ENCODE peak calls at places on chromosomes 16 and 17, in nine cellular contexts. B is esophagus squamous epithelium, Z is thyroid gland, C is NB4, X is A549, H is Peyer's patch, U is adrenal gland, S is gastrocnemius medialis, P is tibial nerve. W is an unnamed sample.

GRCh38 chr17:59304811-59305210 is 26.6 kb upstream of the YPEL2 start:
- DNase-seq in B (no peak), Z (no peak), C (no peak), X (no peak), H (no peak), U (no peak), S (no peak), P (no peak), W (no peak)

GRCh38 chr16:3908951-3909437 is 28.5 kb upstream of the CREBBP start:
- DNase-seq in B (no peak), Z (no peak), C (peak; percentile 12), X (no peak), H (no peak), U (peak; percentile 27), S (no peak), P (no peak), W (no peak)

GRCh38 chr16:15765880-15766279 is 90.9 kb downstream of the MYH11 start:
- DNase-seq in B (no peak), Z (peak; percentile 53), C (peak; percentile 84), X (peak; percentile 69), H (peak; percentile 52), U (peak; percentile 29), S (peak; percentile 46), P (peak; percentile 27), W (peak; percentile 41)

GRCh38 chr17:17823433-17824118 is 13.2 kb downstream of the SREBF1 start:
- DNase-seq in B (peak; percentile 53), Z (peak; percentile 88), C (peak; percentile 92), X (peak; percentile 98), H (peak; percentile 92), U (peak; percentile 89), S (peak; percentile 93), P (peak; percentile 77), W (peak; percentile 100)

GRCh38 chr16:53768593-53768992 is 64.6 kb downstream of the FTO start:
- DNase-seq in B (no peak), Z (peak; percentile 51), C (peak; percentile 48), X (peak; percentile 39), H (no peak), U (no peak), S (no peak), P (no peak), W (no peak)

GRCh38 chr16:54407596-54407995 is 121.0 kb upstream of the IRX3 start:
- DNase-seq in B (no peak), Z (no peak), C (no peak), X (no peak), H (no peak), U (no peak), S (no peak), P (no peak), W (no peak)

GRCh38 chr16:7615565-7615964 is 282.9 kb downstream of the RBFOX1 start:
- DNase-seq in B (no peak), Z (no peak), C (peak; percentile 11), X (no peak), H (no peak), U (no peak), S (peak; percentile 25), P (no peak), W (no peak)

GRCh38 chr17:77449908-77450741 is 309.4 kb downstream of the SEC14L1 start:
- DNase-seq in B (no peak), Z (peak; percentile 72), C (peak; percentile 37), X (peak; percentile 56), H (peak; percentile 90), U (peak; percentile 94), S (peak; percentile 37), P (peak; percentile 73), W (no peak)

GRCh38 chr17:9529033-9529748 is 46.4 kb downstream of the STX8 start:
- DNase-seq in B (no peak), Z (no peak), C (peak; percentile 26), X (peak; percentile 21), H (no peak), U (no peak), S (no peak), P (no peak), W (peak; percentile 18)

GRCh38 chr17:78144736-78145641 is 1.2 kb upstream of the C17orf99 start:
- DNase-seq in B (no peak), Z (peak; percentile 96), C (no peak), X (no peak), H (peak; percentile 57), U (no peak), S (no peak), P (no peak), W (no peak)

GRCh38 chr16:5916711-5917191 is 819.2 kb upstream of the EEF2KMT start:
- DNase-seq in B (no peak), Z (no peak), C (no peak), X (no peak), H (no peak), U (no peak), S (no peak), P (no peak), W (no peak)

GRCh38 chr17:33390479-33391027 is 97.5 kb upstream of the ASIC2 start:
- DNase-seq in B (no peak), Z (no peak), C (no peak), X (no peak), H (peak; percentile 53), U (no peak), S (no peak), P (no peak), W (no peak)

GRCh38 chr16:20851601-20852000 is 45.3 kb downstream of the REXO5 start:
- DNase-seq in B (no peak), Z (peak; percentile 90), C (peak; percentile 12), X (peak; percentile 20), H (peak; percentile 69), U (peak; percentile 89), S (peak; percentile 87), P (peak; percentile 82), W (no peak)

GRCh38 chr16:87223656-87224248 is 93.4 kb downstream of the C16orf95 start:
- DNase-seq in B (no peak), Z (no peak), C (no peak), X (no peak), H (no peak), U (no peak), S (no peak), P (no peak), W (no peak)

GRCh38 chr16:88856122-88856827 is 472 bp downstream of the GALNS start:
- DNase-seq in B (no peak), Z (no peak), C (no peak), X (no peak), H (peak; percentile 54), U (no peak), S (no peak), P (no peak), W (no peak)

DNA sequence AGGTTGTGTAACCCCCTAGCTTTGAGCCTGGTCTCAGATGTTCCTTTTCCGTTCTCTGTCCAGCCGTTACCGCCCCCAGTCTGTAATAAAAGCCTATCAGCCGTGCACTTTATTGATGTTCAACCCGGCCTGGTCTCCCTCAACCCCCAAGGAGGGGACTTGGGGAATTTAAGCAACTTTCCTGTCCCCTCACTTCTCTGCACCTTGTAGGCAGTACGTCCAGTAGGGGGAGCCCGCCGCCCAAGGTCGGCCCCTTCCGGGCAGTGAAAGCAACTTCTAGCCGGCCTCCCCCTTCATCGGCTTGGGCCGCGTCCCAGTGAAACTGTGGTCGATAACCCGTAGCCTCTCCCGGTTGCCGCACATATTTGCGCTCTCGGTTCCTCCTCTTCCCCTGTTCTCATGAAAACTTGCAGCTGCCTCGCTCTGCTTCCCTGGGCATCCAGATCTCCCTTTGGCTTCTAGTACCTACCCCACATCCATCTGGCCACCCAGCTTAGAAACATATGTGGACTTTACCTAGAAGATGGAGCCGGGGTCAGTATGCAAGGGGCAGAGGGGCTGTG is 7.9 kb downstream of the PNPO start:
- DNase-seq in B (peak; percentile 23), Z (peak; percentile 99), C (peak; percentile 85), X (peak; percentile 80), H (peak; percentile 95), U (peak; percentile 90), S (peak; percentile 67), P (peak; percentile 84), W (peak; percentile 70)
- TF ChIP-seq POLR2A in B (no peak), Z (peak; percentile 72), C (no peak), X (no peak), H (peak; percentile 15), U (no peak), S (no peak), P (no peak), W (no peak)

DNA sequence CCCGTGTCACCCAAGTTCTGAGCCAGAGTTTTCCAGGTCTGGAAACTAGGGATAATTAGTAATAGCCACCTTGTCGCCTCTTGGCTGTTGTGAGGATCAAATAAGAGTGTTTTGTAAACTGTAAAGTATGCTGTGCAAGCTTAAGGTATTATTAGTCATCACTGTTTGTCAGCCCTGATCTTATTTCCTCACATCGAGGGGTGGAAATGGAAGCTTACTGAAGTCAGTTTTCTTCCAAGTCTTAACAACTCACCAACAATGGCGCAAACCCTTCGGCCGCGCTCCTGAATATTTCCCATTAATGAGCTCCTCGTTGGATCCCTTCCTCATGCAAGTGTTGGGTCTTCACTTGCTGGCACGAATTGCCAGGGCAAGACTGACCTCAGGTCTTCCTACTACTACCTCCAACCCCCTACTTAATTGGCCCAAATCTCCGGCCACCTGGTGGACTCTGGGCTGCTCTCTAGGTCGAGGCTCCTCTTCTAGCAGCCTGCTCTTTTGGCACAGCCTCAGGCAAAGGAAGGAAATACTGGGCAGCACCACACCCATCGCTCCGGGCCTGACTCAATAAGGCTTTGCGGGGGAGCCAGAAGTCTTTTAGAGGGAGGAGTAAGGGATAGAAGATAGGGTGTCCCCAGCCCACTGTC is 874 bp upstream of the SLC35B1 start:
- DNase-seq in B (no peak), Z (peak; percentile 13), C (no peak), X (no peak), H (peak; percentile 50), U (peak; percentile 28), S (no peak), P (no peak), W (no peak)
- TF ChIP-seq POLR2A in B (no peak), Z (no peak), C (no peak), X (no peak), H (no peak), U (no peak), S (no peak), P (no peak), W (no peak)

GRCh38 chr16:66512589-66513404 is 37.1 kb downstream of the TK2 start:
- DNase-seq in B (no peak), Z (no peak), C (no peak), X (no peak), H (peak; percentile 48), U (no peak), S (no peak), P (no peak), W (no peak)
- TF ChIP-seq POLR2A in B (no peak), Z (no peak), C (no peak), X (no peak), H (no peak), U (no peak), S (no peak), P (no peak), W (no peak)

DNA sequence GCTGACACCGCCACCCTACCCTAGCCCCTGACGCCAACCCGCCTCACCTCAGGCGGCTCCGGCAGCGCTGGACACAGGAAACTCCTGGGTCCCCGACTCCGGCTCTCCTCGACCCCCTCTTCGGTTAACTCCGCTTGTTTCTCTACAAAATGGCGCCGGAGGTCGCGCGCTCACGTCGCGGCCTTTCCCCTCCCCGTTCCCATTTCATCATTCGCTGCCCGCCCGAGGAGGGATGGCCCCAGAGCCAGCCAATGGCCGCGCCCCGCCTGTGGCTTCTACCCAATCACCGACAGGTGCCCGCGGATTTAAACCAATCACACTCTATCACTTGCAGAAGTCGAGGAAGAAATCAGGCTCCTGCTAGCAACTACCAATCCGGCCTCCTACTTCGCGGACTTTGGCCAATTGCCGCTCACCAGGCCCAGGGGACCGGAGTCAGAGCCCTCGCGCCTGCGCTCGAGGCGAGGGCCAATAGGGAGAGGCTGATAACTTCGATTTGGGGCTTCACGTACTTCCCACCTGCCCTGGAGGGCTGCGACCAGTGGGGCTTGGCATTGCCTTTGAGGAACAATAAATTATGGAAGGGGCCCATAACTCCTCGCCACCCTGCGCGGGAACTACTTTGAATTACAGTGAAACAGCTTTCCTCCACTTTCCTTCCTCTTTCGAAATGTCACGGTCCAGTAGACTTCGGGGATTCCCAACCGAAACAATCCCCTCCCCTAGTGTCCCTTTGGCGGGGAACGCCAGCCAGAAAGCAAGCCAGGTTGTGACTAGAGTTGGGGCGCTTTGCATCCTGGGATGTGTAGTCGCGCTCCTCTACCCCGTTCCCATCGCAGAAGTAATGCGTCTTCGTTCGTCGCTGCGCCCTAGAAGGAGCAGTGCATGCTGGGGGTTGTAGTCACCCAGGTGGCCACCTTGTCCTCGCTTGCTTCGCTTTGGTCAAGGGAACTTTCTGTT is at the start of gene CNOT1:
- DNase-seq in B (peak; percentile 92), Z (peak; percentile 98), C (peak; percentile 100), X (peak; percentile 96), H (peak; percentile 99), U (peak; percentile 100), S (peak; percentile 100), P (peak; percentile 98), W (peak; percentile 75)
- TF ChIP-seq POLR2A in B (peak; percentile 83), Z (peak; percentile 82), C (peak; percentile 78), X (peak; percentile 74), H (peak; percentile 75), U (peak; percentile 95), S (peak; percentile 87), P (peak; percentile 72), W (peak; percentile 81)

W was measured in GM12892.